ENCODE peak calls at places on chromosomes 6 and 20, in six cellular contexts. One of them, this sample, is unnamed.
A peak's percentile ranks its signal among the peaks of the same experiment; 100 is the strongest.

GRCh38 chr6:97958143-97958542 is 675.1 kb upstream of the MMS22L start:
- DNase-seq in K562: no peak
- DNase-seq in HCT116: no peak
- DNase-seq in GM12878: no peak
- DNase-seq in A549: no peak
- DNase-seq in HepG2: no peak
- DNase-seq in this sample: no peak

GRCh38 chr6:168132531-168133184 is 53.6 kb upstream of the FRMD1 start:
- DNase-seq in GM12878: no peak
- DNase-seq in K562: peak; percentile 40
- DNase-seq in A549: peak; percentile 39
- DNase-seq in HCT116: no peak
- DNase-seq in HepG2: peak; percentile 53
- DNase-seq in this sample: peak; percentile 80

GRCh38 chr20:29079769-29080690 is 2177.4 kb upstream of the DEFB115 start:
- DNase-seq in HCT116: no peak
- DNase-seq in GM12878: no peak
- DNase-seq in A549: peak; percentile 60
- DNase-seq in HepG2: peak; percentile 84
- DNase-seq in K562: peak; percentile 58
- DNase-seq in this sample: no peak

GRCh38 chr20:674936-675452 is 608 bp downstream of the SCRT2 start:
- DNase-seq in K562: no peak
- DNase-seq in HCT116: no peak
- DNase-seq in A549: no peak
- DNase-seq in HepG2: no peak
- DNase-seq in GM12878: no peak
- DNase-seq in this sample: no peak

GRCh38 chr20:62323980-62324906 is 21.4 kb downstream of the ADRM1 start:
- DNase-seq in GM12878: no peak
- DNase-seq in HepG2: no peak
- DNase-seq in A549: no peak
- DNase-seq in HCT116: no peak
- DNase-seq in K562: no peak
- DNase-seq in this sample: no peak

GRCh38 chr6:30600576-30600975 is 16.5 kb downstream of the PPP1R10 start:
- DNase-seq in HepG2: no peak
- DNase-seq in GM12878: no peak
- DNase-seq in K562: no peak
- DNase-seq in HCT116: no peak
- DNase-seq in A549: no peak
- DNase-seq in this sample: no peak

GRCh38 chr20:13302647-13303425 is 81.8 kb downstream of the ISM1 start:
- DNase-seq in HCT116: peak; percentile 4
- DNase-seq in K562: peak; percentile 16
- DNase-seq in HepG2: peak; percentile 49
- DNase-seq in A549: peak; percentile 55
- DNase-seq in GM12878: no peak
- DNase-seq in this sample: no peak

GRCh38 chr20:57713505-57713903 is 3.7 kb upstream of the PMEPA1 start:
- DNase-seq in HepG2: no peak
- DNase-seq in A549: no peak
- DNase-seq in HCT116: no peak
- DNase-seq in K562: no peak
- DNase-seq in GM12878: no peak
- DNase-seq in this sample: no peak

GRCh38 chr6:150895898-150896632 is 30.6 kb downstream of the MTHFD1L start:
- DNase-seq in HepG2: no peak
- DNase-seq in K562: no peak
- DNase-seq in HCT116: no peak
- DNase-seq in GM12878: no peak
- DNase-seq in A549: no peak
- DNase-seq in this sample: no peak

GRCh38 chr6:168032383-168032760 is 34.9 kb downstream of the KIF25 start:
- DNase-seq in GM12878: no peak
- DNase-seq in HCT116: no peak
- DNase-seq in HepG2: no peak
- DNase-seq in A549: no peak
- DNase-seq in K562: no peak
- DNase-seq in this sample: peak; percentile 86

GRCh38 chr6:52617087-52617486 is 40.2 kb upstream of the TRAM2 start:
- DNase-seq in HCT116: no peak
- DNase-seq in GM12878: no peak
- DNase-seq in HepG2: no peak
- DNase-seq in A549: no peak
- DNase-seq in K562: no peak
- DNase-seq in this sample: no peak

GRCh38 chr6:42740725-42741124 is 5.2 kb downstream of the TBCC start:
- DNase-seq in A549: no peak
- DNase-seq in HCT116: no peak
- DNase-seq in HepG2: no peak
- DNase-seq in GM12878: no peak
- DNase-seq in K562: no peak
- DNase-seq in this sample: no peak

GRCh38 chr6:42745638-42746451 is at the start of gene TBCC:
- DNase-seq in K562: peak; percentile 98
- DNase-seq in HepG2: peak; percentile 99
- DNase-seq in A549: peak; percentile 98
- DNase-seq in HCT116: peak; percentile 95
- DNase-seq in GM12878: peak; percentile 93
- DNase-seq in this sample: peak; percentile 99

GRCh38 chr6:42744351-42744890 is 1.5 kb downstream of the TBCC start:
- DNase-seq in GM12878: no peak
- DNase-seq in A549: no peak
- DNase-seq in K562: no peak
- DNase-seq in HCT116: no peak
- DNase-seq in HepG2: no peak
- DNase-seq in this sample: no peak

GRCh38 chr6:42745083-42745637 is 743 bp downstream of the TBCC start:
- DNase-seq in HCT116: no peak
- DNase-seq in A549: peak; percentile 14
- DNase-seq in GM12878: no peak
- DNase-seq in HepG2: peak; percentile 27
- DNase-seq in K562: peak; percentile 43
- DNase-seq in this sample: peak; percentile 23

DNA sequence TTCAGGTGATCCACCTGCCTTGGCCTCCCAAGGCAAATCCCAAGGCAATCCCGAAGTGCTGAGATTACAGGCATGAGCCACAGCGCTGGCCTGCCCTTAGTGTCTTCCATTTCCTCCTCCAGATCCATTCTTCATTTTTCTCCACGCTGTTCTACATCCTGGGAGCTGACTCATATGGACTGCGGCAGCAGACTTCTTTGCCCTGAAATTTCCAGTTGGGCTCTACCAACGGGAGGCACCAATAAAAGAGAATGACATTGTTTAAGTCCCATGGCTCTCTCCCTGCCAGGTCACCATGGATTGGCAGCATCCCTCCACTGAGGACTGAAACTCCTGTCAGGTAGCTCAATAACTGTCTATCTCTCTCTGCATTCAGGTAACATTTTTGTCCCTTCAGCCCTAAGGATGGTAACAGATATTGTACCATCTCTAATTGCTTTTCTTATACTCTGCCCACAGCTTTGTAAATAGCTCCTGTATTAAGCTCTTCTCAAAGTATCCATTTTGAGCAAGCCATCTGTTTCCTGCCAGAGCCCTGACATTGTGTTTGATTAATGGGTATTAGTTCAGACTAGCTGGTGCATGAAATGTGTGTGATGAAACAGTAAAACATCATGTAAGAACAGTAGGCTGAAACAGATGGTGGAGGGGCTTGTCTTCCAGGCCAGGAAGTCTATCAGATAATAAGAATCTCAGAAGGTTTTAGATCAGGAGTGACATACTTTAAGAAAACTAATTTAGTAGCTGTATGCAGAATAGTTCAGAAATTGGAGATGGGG is 3.6 kb downstream of the TBCC start:
- DNase-seq in A549: no peak
- DNase-seq in GM12878: no peak
- DNase-seq in HCT116: no peak
- DNase-seq in K562: peak; percentile 13
- DNase-seq in HepG2: no peak
- DNase-seq in this sample: peak; percentile 68
- TF ChIP-seq CEBPB in A549: no peak
- TF ChIP-seq CEBPB in GM12878: no peak
- TF ChIP-seq CEBPB in HCT116: no peak
- TF ChIP-seq CEBPB in K562: no peak
- TF ChIP-seq CEBPB in HepG2: no peak
- TF ChIP-seq CEBPB in this sample: no peak

GRCh38 chr20:50519036-50519780 is 9.0 kb downstream of the PTPN1 start:
- DNase-seq in HepG2: no peak
- DNase-seq in K562: no peak
- DNase-seq in HCT116: no peak
- DNase-seq in GM12878: no peak
- DNase-seq in A549: no peak
- DNase-seq in this sample: no peak

GRCh38 chr20:50517817-50518154 is 7.6 kb downstream of the PTPN1 start:
- DNase-seq in HepG2: no peak
- DNase-seq in HCT116: no peak
- DNase-seq in A549: no peak
- DNase-seq in GM12878: no peak
- DNase-seq in K562: no peak
- DNase-seq in this sample: no peak

GRCh38 chr20:50516935-50517816 is 7.0 kb downstream of the PTPN1 start:
- DNase-seq in A549: no peak
- DNase-seq in GM12878: no peak
- DNase-seq in HCT116: no peak
- DNase-seq in K562: no peak
- DNase-seq in HepG2: no peak
- DNase-seq in this sample: no peak

GRCh38 chr20:50516180-50516934 is 6.2 kb downstream of the PTPN1 start:
- DNase-seq in HepG2: no peak
- DNase-seq in K562: no peak
- DNase-seq in HCT116: no peak
- DNase-seq in GM12878: peak; percentile 87
- DNase-seq in A549: no peak
- DNase-seq in this sample: no peak

GRCh38 chr20:50518270-50518721 is 8.1 kb downstream of the PTPN1 start:
- DNase-seq in GM12878: no peak
- DNase-seq in HCT116: no peak
- DNase-seq in A549: no peak
- DNase-seq in K562: no peak
- DNase-seq in HepG2: no peak
- DNase-seq in this sample: peak; percentile 72
- TF ChIP-seq CEBPB in GM12878: no peak
- TF ChIP-seq CEBPB in HCT116: no peak
- TF ChIP-seq CEBPB in A549: no peak
- TF ChIP-seq CEBPB in K562: no peak
- TF ChIP-seq CEBPB in HepG2: no peak
- TF ChIP-seq CEBPB in this sample: no peak

GRCh38 chr6:155152211-155153076 is 111.4 kb upstream of the CLDN20 start:
- DNase-seq in HepG2: peak; percentile 75
- DNase-seq in HCT116: no peak
- DNase-seq in GM12878: no peak
- DNase-seq in K562: peak; percentile 53
- DNase-seq in A549: no peak
- DNase-seq in this sample: no peak

GRCh38 chr6:155150967-155151671 is 112.7 kb upstream of the CLDN20 start:
- DNase-seq in A549: no peak
- DNase-seq in GM12878: no peak
- DNase-seq in HCT116: no peak
- DNase-seq in K562: no peak
- DNase-seq in HepG2: no peak
- DNase-seq in this sample: no peak

GRCh38 chr6:155157101-155157500 is 106.7 kb upstream of the CLDN20 start:
- DNase-seq in GM12878: no peak
- DNase-seq in HCT116: no peak
- DNase-seq in HepG2: no peak
- DNase-seq in K562: no peak
- DNase-seq in A549: no peak
- DNase-seq in this sample: no peak

GRCh38 chr6:155155787-155156447 is 107.9 kb upstream of the CLDN20 start:
- DNase-seq in K562: no peak
- DNase-seq in HepG2: peak; percentile 56
- DNase-seq in GM12878: no peak
- DNase-seq in A549: no peak
- DNase-seq in HCT116: no peak
- DNase-seq in this sample: peak; percentile 36

DNA sequence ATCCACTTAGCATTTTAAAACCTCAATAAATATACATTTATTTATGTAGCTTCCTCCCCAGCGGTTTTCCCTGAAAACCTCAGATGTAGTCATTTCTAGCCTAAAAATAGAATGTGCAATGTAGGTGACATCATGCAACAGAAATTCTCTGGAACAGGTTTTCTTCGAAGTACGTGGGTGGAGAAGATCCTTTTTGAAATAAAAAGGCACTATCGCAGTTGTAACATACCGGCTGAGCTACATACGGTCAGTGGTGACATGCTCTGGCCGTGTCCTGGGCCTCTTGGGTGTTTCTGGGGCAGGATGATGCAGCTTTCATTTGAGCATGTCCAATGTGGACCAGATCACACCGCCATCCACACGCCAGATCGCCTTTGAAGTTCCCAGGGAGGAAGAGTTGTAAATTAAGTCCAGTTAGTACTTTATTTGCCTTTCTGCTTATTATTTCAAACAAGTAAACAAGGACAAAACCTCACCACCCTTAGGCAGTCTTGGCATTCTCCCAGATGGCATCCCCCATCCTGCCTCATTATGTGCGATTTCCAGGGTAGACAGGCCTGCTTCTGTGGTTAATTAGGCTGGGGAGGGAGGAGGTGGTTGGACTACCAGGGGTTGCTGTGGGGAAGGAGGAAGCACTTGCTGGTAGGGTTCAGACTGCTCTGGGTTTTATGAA is 109.5 kb upstream of the CLDN20 start:
- DNase-seq in HCT116: no peak
- DNase-seq in A549: no peak
- DNase-seq in K562: peak; percentile 56
- DNase-seq in HepG2: peak; percentile 30
- DNase-seq in GM12878: no peak
- DNase-seq in this sample: peak; percentile 96
- TF ChIP-seq CEBPB in HCT116: peak; percentile 52
- TF ChIP-seq CEBPB in A549: no peak
- TF ChIP-seq CEBPB in K562: no peak
- TF ChIP-seq CEBPB in HepG2: no peak
- TF ChIP-seq CEBPB in GM12878: no peak
- TF ChIP-seq CEBPB in this sample: peak; percentile 74

DNA sequence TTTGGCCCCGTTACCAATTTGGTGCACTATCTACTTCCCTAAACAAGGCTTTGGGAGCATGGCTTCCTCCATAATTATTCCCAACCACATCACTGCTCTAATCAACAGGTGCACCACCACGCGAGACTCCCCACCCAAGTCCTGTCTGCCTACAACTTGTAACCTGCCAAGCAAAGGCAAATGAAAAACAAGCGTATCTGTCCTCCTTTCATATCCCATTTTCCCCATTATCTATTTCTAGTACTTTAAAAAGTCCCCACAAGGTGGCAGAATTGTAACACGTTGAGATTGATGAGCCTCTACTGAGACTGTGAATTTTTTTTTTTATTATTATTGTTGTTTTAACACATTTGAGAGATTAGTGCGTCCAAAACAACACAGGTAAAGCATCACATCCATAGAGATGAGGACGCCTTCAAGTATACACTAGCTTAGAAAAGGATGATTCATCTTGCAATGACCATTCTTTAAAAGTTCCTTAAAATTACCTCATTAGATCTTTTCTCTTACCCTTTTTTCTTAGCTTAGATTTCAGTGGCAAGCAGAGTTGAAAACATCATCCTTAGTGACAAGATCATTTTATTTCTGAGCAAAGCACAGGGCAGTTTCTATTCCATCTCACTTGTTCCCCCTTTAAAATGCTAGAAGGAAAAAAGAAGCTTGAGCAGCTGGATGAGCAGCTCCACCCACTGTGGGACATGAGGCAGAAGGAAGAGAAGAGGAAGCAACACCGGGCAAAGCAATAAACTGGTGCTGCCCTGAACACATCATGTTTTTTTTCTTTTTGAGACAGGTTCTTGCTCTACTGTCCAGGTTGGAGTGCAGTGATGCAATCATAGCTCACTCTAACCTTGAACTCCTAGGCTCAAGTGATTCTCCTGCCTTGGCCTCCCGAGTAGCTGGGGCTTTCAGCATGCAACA is 210.8 kb downstream of the ARHGAP18 start:
- DNase-seq in K562: peak; percentile 34
- DNase-seq in GM12878: no peak
- DNase-seq in HCT116: peak; percentile 67
- DNase-seq in HepG2: peak; percentile 58
- DNase-seq in A549: peak; percentile 20
- DNase-seq in this sample: peak; percentile 61
- TF ChIP-seq CEBPB in K562: peak; percentile 46
- TF ChIP-seq CEBPB in GM12878: no peak
- TF ChIP-seq CEBPB in HCT116: no peak
- TF ChIP-seq CEBPB in HepG2: peak; percentile 84
- TF ChIP-seq CEBPB in A549: peak; percentile 12
- TF ChIP-seq CEBPB in this sample: no peak

This sample was measured in IMR-90.